ENCODE peak calls at places on chromosomes 5 and 9, in six cellular contexts. L is breast epithelium, D is WERI-Rb-1, H is fibroblast of the aortic adventitia, G is foreskin fibroblast, Y is RWPE1. E is an unnamed sample.

GRCh38 chr5:126868961-126869451 is 92.1 kb downstream of the LMNB1 start:
- DNase-seq in H (no peak), Y (peak), G (no peak), D (no peak), L (no peak), E (peak)

GRCh38 chr9:101027733-101028345 is 688 bp upstream of the PLPPR1 start:
- DNase-seq in G (no peak), H (no peak), Y (no peak), L (no peak), D (no peak), E (no peak)

GRCh38 chr5:139895647-139896046 is 100.0 kb downstream of the PSD2 start:
- DNase-seq in Y (no peak), D (no peak), H (peak), L (no peak), G (no peak), E (no peak)

GRCh38 chr5:141484499-141485304 is at the start of gene PCDHGC4:
- DNase-seq in Y (no peak), D (no peak), L (no peak), H (no peak), G (no peak), E (peak)

GRCh38 chr5:14859980-14860379 is 11.6 kb downstream of the ANKH start:
- DNase-seq in H (no peak), G (no peak), D (no peak), L (no peak), Y (no peak), E (no peak)

GRCh38 chr9:71911908-71912325 is 478 bp downstream of the C9orf85 start:
- DNase-seq in D (no peak), G (peak), Y (peak), L (no peak), H (no peak), E (no peak)

GRCh38 chr5:178365501-178366440 is 133.2 kb upstream of the PHYKPL start:
- DNase-seq in H (no peak), G (no peak), L (no peak), D (no peak), Y (no peak), E (no peak)

GRCh38 chr5:56475689-56476486 is 242.8 kb upstream of the ANKRD55 start:
- DNase-seq in D (no peak), L (no peak), Y (no peak), H (no peak), G (no peak), E (no peak)

GRCh38 chr5:69136296-69136695 is 30.7 kb upstream of the CCNB1 start:
- DNase-seq in G (no peak), H (no peak), L (no peak), D (no peak), Y (no peak), E (no peak)

GRCh38 chr9:2623046-2623865 is 1.7 kb downstream of the VLDLR start:
- DNase-seq in L (no peak), G (peak), H (peak), Y (no peak), D (peak), E (peak)

GRCh38 chr9:77865385-77865784 is 166.2 kb downstream of the GNAQ start:
- DNase-seq in L (no peak), D (no peak), Y (no peak), H (no peak), G (no peak), E (no peak)

GRCh38 chr5:149913449-149914419 is 30.9 kb downstream of the PDE6A start:
- DNase-seq in Y (no peak), H (no peak), L (no peak), G (no peak), D (no peak), E (no peak)

GRCh38 chr5:41071975-41072374 is 833 bp upstream of the MROH2B start:
- DNase-seq in L (no peak), D (no peak), Y (peak), H (peak), G (no peak), E (no peak)

DNA sequence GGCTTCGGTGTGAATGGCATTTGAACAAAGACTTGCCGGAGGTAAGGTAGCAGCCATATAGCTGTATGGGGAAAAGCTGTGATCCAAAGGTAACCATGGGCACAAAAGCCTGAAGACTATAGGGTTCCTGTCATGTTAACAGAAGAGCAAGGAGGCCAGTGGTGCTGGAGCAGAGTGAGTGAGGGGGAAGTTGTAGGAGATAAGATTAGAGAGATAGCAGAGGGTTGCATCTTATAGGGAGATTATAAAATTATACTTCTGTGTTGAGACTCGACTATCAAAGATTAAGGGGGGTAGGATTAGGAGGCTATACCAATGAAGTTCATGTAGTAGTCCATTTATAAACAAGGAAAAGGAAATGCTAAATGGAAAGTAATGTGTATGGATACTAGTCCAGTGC is 3.3 kb downstream of the NCBP1 start:
- DNase-seq in Y (no peak), L (no peak), G (no peak), H (no peak), D (no peak), E (no peak)
- TF ChIP-seq CTCF in Y (no peak), L (no peak), G (no peak), H (no peak), D (no peak), E (no peak)

GRCh38 chr9:124392855-124393460 is 22.3 kb downstream of the PSMB7 start:
- DNase-seq in H (peak), L (no peak), D (peak), Y (peak), G (peak), E (peak)
- TF ChIP-seq CTCF in H (peak), L (no peak), D (peak), Y (peak), G (peak), E (peak)

DNA sequence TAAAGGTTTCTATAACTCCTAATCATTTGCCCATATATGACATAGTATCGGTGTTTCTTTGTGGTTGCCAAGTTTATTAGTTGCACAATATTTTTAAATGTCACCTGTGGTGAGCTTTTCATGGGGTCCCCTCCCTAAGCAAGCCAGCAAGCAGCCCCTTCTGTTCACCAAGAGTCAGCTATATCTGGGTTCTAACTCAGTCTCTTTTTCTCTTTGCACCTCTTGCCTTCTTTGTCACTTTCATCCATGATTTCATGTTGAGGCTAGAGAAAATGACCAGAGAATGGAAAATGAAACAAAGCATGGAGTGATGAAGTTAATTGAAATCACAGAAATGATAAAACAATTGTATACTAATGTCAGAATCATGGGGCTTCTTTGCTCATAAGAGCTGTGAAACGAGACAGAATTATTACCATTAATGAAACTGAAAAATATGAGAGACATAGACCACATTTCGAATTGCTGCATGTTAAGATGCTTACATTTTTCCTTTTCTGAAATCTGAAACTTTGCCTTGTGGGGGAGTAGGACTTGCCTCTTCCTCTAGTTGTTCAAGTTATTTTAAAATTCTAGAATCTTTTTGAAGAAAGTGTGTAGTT is 75.7 kb downstream of the CAMK4 start:
- DNase-seq in D (no peak), Y (no peak), H (no peak), L (no peak), G (no peak), E (no peak)
- TF ChIP-seq CTCF in D (no peak), Y (no peak), H (no peak), L (no peak), G (no peak), E (no peak)

GRCh38 chr9:9914174-9914573 is 698.6 kb downstream of the PTPRD start:
- DNase-seq in Y (no peak), H (no peak), L (no peak), G (no peak), D (peak), E (peak)

GRCh38 chr9:9913276-9913832 is 699.4 kb downstream of the PTPRD start:
- DNase-seq in L (no peak), H (no peak), D (no peak), Y (no peak), G (no peak), E (no peak)

GRCh38 chr9:9917400-9917799 is 695.4 kb downstream of the PTPRD start:
- DNase-seq in H (no peak), L (no peak), Y (no peak), G (no peak), D (no peak), E (no peak)

GRCh38 chr9:9912459-9912858 is 700.3 kb downstream of the PTPRD start:
- DNase-seq in L (no peak), H (no peak), Y (peak), D (no peak), G (no peak), E (no peak)
- TF ChIP-seq CTCF in L (no peak), H (peak), Y (peak), D (peak), G (no peak), E (peak)

E was measured in H9.